ENCODE peak calls at places on chromosomes 11 and 22, in ten cellular contexts. O is dorsolateral prefrontal cortex; H is thoracic aorta; Q is ovary; N is upper lobe of right lung; G is tibial artery; K is right cardiac atrium; C is CD4-positive, alpha-beta memory T cell; B is neural progenitor cell; A is substantia nigra. Z is an unnamed sample.

GRCh38 chr22:36352775-36353507 is 34.8 kb downstream of the MYH9 start:
- DNase-seq in C (peak; percentile 67), A (no peak), O (no peak), G (peak; percentile 86), N (no peak), K (peak; percentile 92), B (peak; percentile 38), Q (peak; percentile 84), H (peak; percentile 55), Z (no peak)

GRCh38 chr11:119759324-119759723 is 30.3 kb upstream of the NECTIN1 start:
- DNase-seq in B (no peak), A (no peak), O (no peak), Q (no peak), C (no peak), K (no peak), H (no peak), G (no peak), N (peak; percentile 34), Z (no peak)

GRCh38 chr11:111602865-111603632 is 800 bp downstream of the SIK2 start:
- DNase-seq in B (peak; percentile 69), N (no peak), A (peak; percentile 44), O (no peak), Q (no peak), G (no peak), C (peak; percentile 36), H (no peak), K (no peak), Z (no peak)

GRCh38 chr11:2536440-2536989 is 91.7 kb downstream of the KCNQ1 start:
- DNase-seq in B (no peak), K (peak; percentile 30), N (peak; percentile 59), Q (no peak), C (no peak), O (no peak), H (no peak), G (no peak), A (no peak), Z (no peak)

GRCh38 chr11:95912902-95913560 is 10.9 kb downstream of the MTMR2 start:
- DNase-seq in H (no peak), K (no peak), N (no peak), O (no peak), C (no peak), Q (no peak), G (no peak), A (no peak), B (no peak), Z (no peak)

GRCh38 chr11:6362868-6363678 is 27.2 kb upstream of the SMPD1 start:
- DNase-seq in C (peak; percentile 52), G (peak; percentile 85), O (peak; percentile 50), K (peak; percentile 92), A (peak; percentile 69), Q (peak; percentile 76), H (peak; percentile 72), B (peak; percentile 90), N (peak; percentile 87), Z (peak; percentile 76)

GRCh38 chr11:57213282-57214086 is 23.6 kb downstream of the APLNR start:
- DNase-seq in C (no peak), Q (no peak), B (peak; percentile 97), A (no peak), H (no peak), K (peak; percentile 53), G (no peak), O (no peak), N (no peak), Z (peak; percentile 33)

GRCh38 chr22:46111645-46112306 is 38.5 kb upstream of the PPARA start:
- DNase-seq in Q (peak; percentile 73), N (no peak), A (no peak), C (no peak), G (no peak), O (no peak), K (peak; percentile 82), B (peak; percentile 28), H (no peak), Z (no peak)

GRCh38 chr11:71279916-71280645 is 27.7 kb upstream of the SHANK2 start:
- DNase-seq in Q (no peak), N (peak; percentile 22), O (no peak), K (no peak), B (no peak), C (no peak), H (no peak), G (peak; percentile 3), A (no peak), Z (no peak)

GRCh38 chr22:38984224-38984623 is 2.1 kb downstream of the APOBEC3B start:
- DNase-seq in A (no peak), C (no peak), H (no peak), B (no peak), O (no peak), K (no peak), Q (no peak), G (no peak), N (no peak), Z (no peak)

GRCh38 chr22:38982008-38982927 is at the start of gene APOBEC3B:
- DNase-seq in B (peak; percentile 47), C (peak; percentile 69), Q (peak; percentile 74), G (peak; percentile 91), N (peak; percentile 79), A (peak; percentile 71), H (peak; percentile 84), K (peak; percentile 85), O (no peak), Z (peak; percentile 80)

GRCh38 chr22:38986629-38987028 is 4.5 kb downstream of the APOBEC3B start:
- DNase-seq in G (no peak), C (no peak), O (no peak), Q (no peak), K (no peak), B (no peak), N (no peak), H (no peak), A (no peak), Z (no peak)

GRCh38 chr22:38981005-38981658 is 1.0 kb upstream of the APOBEC3B start:
- DNase-seq in A (no peak), C (peak; percentile 11), K (no peak), H (no peak), G (no peak), B (peak; percentile 66), Q (peak; percentile 29), N (no peak), O (no peak), Z (no peak)

GRCh38 chr22:38981659-38982007 is 514 bp upstream of the APOBEC3B start:
- DNase-seq in B (no peak), H (no peak), G (no peak), N (no peak), K (no peak), A (no peak), C (no peak), O (no peak), Q (no peak), Z (no peak)
- H3K27ac ChIP-seq in B (no peak overlapping the region), H (no peak overlapping the region), G (no peak overlapping the region), N (no peak overlapping the region), K (no peak overlapping the region), A (peak overlapping the region; percentile 21), C (peak overlapping the region; percentile 21), O (no peak overlapping the region), Q (peak overlapping the region; percentile 52), Z (no peak overlapping the region)

GRCh38 chr11:104106136-104106754 is 57.7 kb downstream of the PDGFD start:
- DNase-seq in A (no peak), G (no peak), Q (no peak), H (no peak), B (no peak), N (no peak), K (no peak), C (no peak), O (no peak), Z (no peak)
- H3K27ac ChIP-seq in A (no peak overlapping the region), G (no peak overlapping the region), Q (no peak overlapping the region), H (no peak overlapping the region), B (no peak overlapping the region), N (no peak overlapping the region), K (no peak overlapping the region), C (no peak overlapping the region), O (no peak overlapping the region), Z (no peak overlapping the region)

DNA sequence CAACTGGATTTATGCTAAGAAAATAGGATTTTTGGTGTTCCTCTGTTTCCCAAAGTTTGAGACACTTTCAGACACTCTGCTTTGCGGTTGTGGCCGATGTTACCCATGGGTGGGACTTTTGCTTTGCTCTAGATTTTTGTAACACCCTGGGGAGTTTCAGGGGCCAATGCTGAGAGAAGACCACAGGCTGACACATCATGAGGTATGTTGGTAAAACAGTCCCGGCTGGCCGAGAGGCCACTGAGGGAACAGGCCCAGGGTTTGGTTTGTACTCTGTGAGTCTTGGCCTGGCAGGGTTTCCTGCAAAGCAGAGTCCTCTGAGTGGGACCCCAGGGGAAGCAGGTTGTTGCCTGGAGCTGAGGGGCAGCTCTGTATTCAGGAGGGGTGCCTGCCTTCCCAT is 78.5 kb upstream of the PITPNB start:
- DNase-seq in O (no peak), Q (peak; percentile 5), K (peak; percentile 35), B (no peak), C (no peak), A (no peak), G (no peak), N (peak; percentile 40), H (no peak), Z (no peak)
- H3K27ac ChIP-seq in O (no peak overlapping the region), Q (no peak overlapping the region), K (no peak overlapping the region), B (no peak overlapping the region), C (no peak overlapping the region), A (no peak overlapping the region), G (no peak overlapping the region), N (no peak overlapping the region), H (no peak overlapping the region), Z (no peak overlapping the region)

DNA sequence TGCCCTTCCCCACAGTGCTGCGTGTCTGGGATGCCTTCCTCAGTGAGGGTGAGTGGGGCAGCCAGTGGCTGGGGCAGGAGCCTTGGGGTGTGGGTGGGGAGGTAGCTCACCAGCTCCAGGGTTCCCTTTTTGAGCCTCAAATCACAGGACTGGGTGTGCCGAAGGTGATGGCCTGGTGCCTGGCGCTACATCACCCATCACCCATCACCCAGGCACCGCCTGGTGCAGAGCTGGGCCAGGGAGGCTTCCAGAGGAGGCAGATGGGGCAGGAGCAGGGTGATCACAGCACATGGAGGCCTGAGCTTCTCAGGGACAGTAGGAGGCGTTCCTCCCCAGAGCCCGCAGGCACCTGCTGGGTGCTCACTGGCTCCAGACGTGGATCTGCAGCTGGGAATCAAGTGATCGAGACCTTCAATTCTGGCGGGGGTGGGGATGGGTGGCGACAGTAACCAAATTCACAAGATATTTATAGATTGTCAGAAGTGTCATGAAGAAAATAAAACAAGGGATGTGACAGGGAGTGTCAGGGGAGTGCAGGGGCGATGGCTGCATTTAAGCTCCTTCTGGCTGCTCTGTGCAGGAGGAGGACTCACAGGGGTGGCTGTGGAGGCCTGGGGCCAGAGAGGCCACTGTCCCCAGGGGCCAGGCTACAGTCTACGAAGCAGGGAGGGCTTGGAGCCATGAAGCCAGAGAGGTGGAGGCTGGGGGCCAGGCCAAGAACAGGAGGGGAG is 3.3 kb downstream of the TBC1D10C start:
- DNase-seq in C (no peak), N (no peak), B (no peak), O (no peak), H (no peak), A (peak; percentile 79), K (no peak), Q (no peak), G (no peak), Z (no peak)
- H3K27ac ChIP-seq in C (peak overlapping the region; percentile 81), N (peak overlapping the region; percentile 36), B (no peak overlapping the region), O (peak overlapping the region; percentile 94), H (no peak overlapping the region), A (peak overlapping the region; percentile 100), K (no peak overlapping the region), Q (no peak overlapping the region), G (no peak overlapping the region), Z (peak overlapping the region; percentile 81)

Z was measured in HL-60.